ENCODE peak calls at places on chromosomes 7 and 10, in eight cellular contexts. One of them, this sample, is unnamed.

GRCh38 chr7:27182861-27183681 is 2.0 kb downstream of the HOXA11 start:
- DNase-seq in stimulated activated CD4-positive, alpha-beta T cell treated with anti-CD3 and anti-CD28 coated beads, TNF-alpha, amount 100 ng/mL, for 1 hour: no peak
- DNase-seq in progenitor cell of endocrine pancreas: no peak
- DNase-seq in A549: no peak
- DNase-seq in HEK293T: no peak
- DNase-seq in central memory CD4-positive, alpha-beta T cell: no peak
- DNase-seq in NCI-H1694: no peak
- DNase-seq in NCI-H1092 treated with DMSO at 0.1 percent for 48 hours: no peak
- DNase-seq in this sample: peak

GRCh38 chr7:149468208-149468607 is 7.3 kb upstream of the ZNF777 start:
- DNase-seq in stimulated activated CD4-positive, alpha-beta T cell treated with anti-CD3 and anti-CD28 coated beads, TNF-alpha, amount 100 ng/mL, for 1 hour: no peak
- DNase-seq in NCI-H1694: no peak
- DNase-seq in progenitor cell of endocrine pancreas: no peak
- DNase-seq in central memory CD4-positive, alpha-beta T cell: no peak
- DNase-seq in NCI-H1092 treated with DMSO at 0.1 percent for 48 hours: no peak
- DNase-seq in A549: no peak
- DNase-seq in HEK293T: no peak
- DNase-seq in this sample: no peak

GRCh38 chr7:52077571-52077970 is 761.0 kb upstream of the COBL start:
- DNase-seq in progenitor cell of endocrine pancreas: no peak
- DNase-seq in central memory CD4-positive, alpha-beta T cell: no peak
- DNase-seq in stimulated activated CD4-positive, alpha-beta T cell treated with anti-CD3 and anti-CD28 coated beads, TNF-alpha, amount 100 ng/mL, for 1 hour: no peak
- DNase-seq in A549: no peak
- DNase-seq in NCI-H1092 treated with DMSO at 0.1 percent for 48 hours: no peak
- DNase-seq in HEK293T: no peak
- DNase-seq in NCI-H1694: no peak
- DNase-seq in this sample: no peak

GRCh38 chr10:132832186-132832983 is 46.4 kb upstream of the NKX6-2 start:
- DNase-seq in central memory CD4-positive, alpha-beta T cell: no peak
- DNase-seq in progenitor cell of endocrine pancreas: no peak
- DNase-seq in HEK293T: no peak
- DNase-seq in NCI-H1694: no peak
- DNase-seq in A549: no peak
- DNase-seq in NCI-H1092 treated with DMSO at 0.1 percent for 48 hours: no peak
- DNase-seq in stimulated activated CD4-positive, alpha-beta T cell treated with anti-CD3 and anti-CD28 coated beads, TNF-alpha, amount 100 ng/mL, for 1 hour: no peak
- DNase-seq in this sample: no peak

GRCh38 chr7:149310113-149310836 is 48.3 kb downstream of the ZNF783 start:
- DNase-seq in NCI-H1092 treated with DMSO at 0.1 percent for 48 hours: peak
- DNase-seq in stimulated activated CD4-positive, alpha-beta T cell treated with anti-CD3 and anti-CD28 coated beads, TNF-alpha, amount 100 ng/mL, for 1 hour: no peak
- DNase-seq in progenitor cell of endocrine pancreas: no peak
- DNase-seq in central memory CD4-positive, alpha-beta T cell: no peak
- DNase-seq in HEK293T: peak
- DNase-seq in A549: peak
- DNase-seq in NCI-H1694: peak
- DNase-seq in this sample: peak

GRCh38 chr7:33937871-33938270 is 32.5 kb downstream of the BMPER start:
- DNase-seq in A549: no peak
- DNase-seq in NCI-H1694: no peak
- DNase-seq in NCI-H1092 treated with DMSO at 0.1 percent for 48 hours: no peak
- DNase-seq in HEK293T: no peak
- DNase-seq in central memory CD4-positive, alpha-beta T cell: no peak
- DNase-seq in progenitor cell of endocrine pancreas: no peak
- DNase-seq in stimulated activated CD4-positive, alpha-beta T cell treated with anti-CD3 and anti-CD28 coated beads, TNF-alpha, amount 100 ng/mL, for 1 hour: no peak
- DNase-seq in this sample: no peak

GRCh38 chr7:158442260-158442659 is 145.4 kb downstream of the PTPRN2 start:
- DNase-seq in HEK293T: no peak
- DNase-seq in stimulated activated CD4-positive, alpha-beta T cell treated with anti-CD3 and anti-CD28 coated beads, TNF-alpha, amount 100 ng/mL, for 1 hour: no peak
- DNase-seq in progenitor cell of endocrine pancreas: no peak
- DNase-seq in A549: peak
- DNase-seq in NCI-H1092 treated with DMSO at 0.1 percent for 48 hours: peak
- DNase-seq in central memory CD4-positive, alpha-beta T cell: no peak
- DNase-seq in NCI-H1694: peak
- DNase-seq in this sample: no peak

GRCh38 chr10:23829556-23829955 is 379.4 kb upstream of the KIAA1217 start:
- DNase-seq in A549: no peak
- DNase-seq in HEK293T: no peak
- DNase-seq in progenitor cell of endocrine pancreas: no peak
- DNase-seq in central memory CD4-positive, alpha-beta T cell: no peak
- DNase-seq in NCI-H1694: no peak
- DNase-seq in stimulated activated CD4-positive, alpha-beta T cell treated with anti-CD3 and anti-CD28 coated beads, TNF-alpha, amount 100 ng/mL, for 1 hour: no peak
- DNase-seq in NCI-H1092 treated with DMSO at 0.1 percent for 48 hours: no peak
- DNase-seq in this sample: no peak

GRCh38 chr7:130180571-130180971 is 24.6 kb downstream of the TMEM209 start:
- DNase-seq in HEK293T: no peak
- DNase-seq in stimulated activated CD4-positive, alpha-beta T cell treated with anti-CD3 and anti-CD28 coated beads, TNF-alpha, amount 100 ng/mL, for 1 hour: no peak
- DNase-seq in NCI-H1694: no peak
- DNase-seq in central memory CD4-positive, alpha-beta T cell: no peak
- DNase-seq in progenitor cell of endocrine pancreas: no peak
- DNase-seq in NCI-H1092 treated with DMSO at 0.1 percent for 48 hours: no peak
- DNase-seq in A549: no peak
- DNase-seq in this sample: no peak

GRCh38 chr10:26755443-26755903 is 58.0 kb downstream of the PDSS1 start:
- DNase-seq in NCI-H1694: no peak
- DNase-seq in stimulated activated CD4-positive, alpha-beta T cell treated with anti-CD3 and anti-CD28 coated beads, TNF-alpha, amount 100 ng/mL, for 1 hour: no peak
- DNase-seq in central memory CD4-positive, alpha-beta T cell: no peak
- DNase-seq in HEK293T: peak
- DNase-seq in progenitor cell of endocrine pancreas: no peak
- DNase-seq in NCI-H1092 treated with DMSO at 0.1 percent for 48 hours: no peak
- DNase-seq in A549: peak
- DNase-seq in this sample: no peak

GRCh38 chr7:11642841-11643240 is 189.2 kb downstream of the THSD7A start:
- DNase-seq in stimulated activated CD4-positive, alpha-beta T cell treated with anti-CD3 and anti-CD28 coated beads, TNF-alpha, amount 100 ng/mL, for 1 hour: no peak
- DNase-seq in central memory CD4-positive, alpha-beta T cell: no peak
- DNase-seq in A549: no peak
- DNase-seq in HEK293T: no peak
- DNase-seq in NCI-H1694: no peak
- DNase-seq in NCI-H1092 treated with DMSO at 0.1 percent for 48 hours: peak
- DNase-seq in progenitor cell of endocrine pancreas: no peak
- DNase-seq in this sample: no peak

GRCh38 chr10:22736134-22736533 is 21.8 kb upstream of the PIP4K2A start:
- DNase-seq in NCI-H1092 treated with DMSO at 0.1 percent for 48 hours: no peak
- DNase-seq in central memory CD4-positive, alpha-beta T cell: no peak
- DNase-seq in stimulated activated CD4-positive, alpha-beta T cell treated with anti-CD3 and anti-CD28 coated beads, TNF-alpha, amount 100 ng/mL, for 1 hour: no peak
- DNase-seq in progenitor cell of endocrine pancreas: no peak
- DNase-seq in HEK293T: no peak
- DNase-seq in A549: no peak
- DNase-seq in NCI-H1694: no peak
- DNase-seq in this sample: no peak

GRCh38 chr10:96188911-96189310 is 58.8 kb downstream of the ZNF518A start:
- DNase-seq in NCI-H1694: no peak
- DNase-seq in HEK293T: no peak
- DNase-seq in A549: no peak
- DNase-seq in NCI-H1092 treated with DMSO at 0.1 percent for 48 hours: no peak
- DNase-seq in progenitor cell of endocrine pancreas: no peak
- DNase-seq in stimulated activated CD4-positive, alpha-beta T cell treated with anti-CD3 and anti-CD28 coated beads, TNF-alpha, amount 100 ng/mL, for 1 hour: no peak
- DNase-seq in central memory CD4-positive, alpha-beta T cell: no peak
- DNase-seq in this sample: no peak

GRCh38 chr7:151380199-151381082 is 29.4 kb downstream of the WDR86 start:
- DNase-seq in NCI-H1092 treated with DMSO at 0.1 percent for 48 hours: no peak
- DNase-seq in progenitor cell of endocrine pancreas: no peak
- DNase-seq in HEK293T: no peak
- DNase-seq in A549: no peak
- DNase-seq in NCI-H1694: no peak
- DNase-seq in central memory CD4-positive, alpha-beta T cell: no peak
- DNase-seq in stimulated activated CD4-positive, alpha-beta T cell treated with anti-CD3 and anti-CD28 coated beads, TNF-alpha, amount 100 ng/mL, for 1 hour: no peak
- DNase-seq in this sample: peak